ENCODE peak calls at places on chromosome 17, in six cellular contexts. One of them, this sample, is unnamed.

GRCh38 chr17:2398655-2399571 is 1.9 kb downstream of the MNT start:
- DNase-seq in mucosa of descending colon: peak
- DNase-seq in HFF-Myc: no peak
- DNase-seq in lung: peak
- DNase-seq in cardiac muscle cell: peak
- DNase-seq in AG10803: peak
- DNase-seq in this sample: peak

GRCh38 chr17:8735336-8735939 is 9.2 kb downstream of the CCDC42 start:
- DNase-seq in AG10803: no peak
- DNase-seq in mucosa of descending colon: no peak
- DNase-seq in HFF-Myc: no peak
- DNase-seq in lung: no peak
- DNase-seq in cardiac muscle cell: no peak
- DNase-seq in this sample: no peak

GRCh38 chr17:11742891-11743290 is 144.6 kb downstream of the DNAH9 start:
- DNase-seq in cardiac muscle cell: no peak
- DNase-seq in AG10803: no peak
- DNase-seq in HFF-Myc: no peak
- DNase-seq in lung: no peak
- DNase-seq in mucosa of descending colon: no peak
- DNase-seq in this sample: no peak

GRCh38 chr17:48611213-48611612 is 396 bp upstream of the HOXB7 start:
- DNase-seq in cardiac muscle cell: no peak
- DNase-seq in mucosa of descending colon: peak
- DNase-seq in HFF-Myc: no peak
- DNase-seq in AG10803: no peak
- DNase-seq in lung: no peak
- DNase-seq in this sample: no peak

GRCh38 chr17:39751637-39752036 is 13.9 kb downstream of the GRB7 start:
- DNase-seq in mucosa of descending colon: no peak
- DNase-seq in HFF-Myc: no peak
- DNase-seq in cardiac muscle cell: no peak
- DNase-seq in AG10803: no peak
- DNase-seq in lung: no peak
- DNase-seq in this sample: no peak

GRCh38 chr17:78995761-78996451 is 13.7 kb downstream of the CANT1 start:
- DNase-seq in AG10803: no peak
- DNase-seq in lung: peak
- DNase-seq in HFF-Myc: no peak
- DNase-seq in mucosa of descending colon: peak
- DNase-seq in cardiac muscle cell: no peak
- DNase-seq in this sample: no peak

GRCh38 chr17:3801792-3802191 is 804 bp upstream of the ITGAE start:
- DNase-seq in cardiac muscle cell: no peak
- DNase-seq in AG10803: no peak
- DNase-seq in mucosa of descending colon: no peak
- DNase-seq in lung: no peak
- DNase-seq in HFF-Myc: no peak
- DNase-seq in this sample: no peak

GRCh38 chr17:82323514-82324234 is 6.3 kb upstream of the CD7 start:
- DNase-seq in HFF-Myc: no peak
- DNase-seq in cardiac muscle cell: no peak
- DNase-seq in lung: no peak
- DNase-seq in AG10803: no peak
- DNase-seq in mucosa of descending colon: no peak
- DNase-seq in this sample: no peak

GRCh38 chr17:27585153-27585681 is 45.8 kb upstream of the LGALS9 start:
- DNase-seq in mucosa of descending colon: no peak
- DNase-seq in AG10803: no peak
- DNase-seq in lung: no peak
- DNase-seq in HFF-Myc: no peak
- DNase-seq in cardiac muscle cell: no peak
- DNase-seq in this sample: no peak

GRCh38 chr17:74325743-74326379 is at the start of gene KIF19:
- DNase-seq in AG10803: no peak
- DNase-seq in lung: peak
- DNase-seq in cardiac muscle cell: peak
- DNase-seq in mucosa of descending colon: peak
- DNase-seq in HFF-Myc: no peak
- DNase-seq in this sample: no peak

GRCh38 chr17:50148226-50149098 is 2.0 kb downstream of the PPP1R9B start:
- DNase-seq in mucosa of descending colon: peak
- DNase-seq in cardiac muscle cell: peak
- DNase-seq in HFF-Myc: no peak
- DNase-seq in lung: peak
- DNase-seq in AG10803: peak
- DNase-seq in this sample: no peak

GRCh38 chr17:50565559-50566350 is 5.2 kb downstream of the CACNA1G start:
- DNase-seq in AG10803: no peak
- DNase-seq in cardiac muscle cell: peak
- DNase-seq in lung: no peak
- DNase-seq in mucosa of descending colon: no peak
- DNase-seq in HFF-Myc: no peak
- DNase-seq in this sample: no peak

GRCh38 chr17:3033248-3033640 is 30.2 kb downstream of the OR1D5 start:
- DNase-seq in lung: no peak
- DNase-seq in cardiac muscle cell: no peak
- DNase-seq in HFF-Myc: no peak
- DNase-seq in AG10803: no peak
- DNase-seq in mucosa of descending colon: no peak
- DNase-seq in this sample: no peak

GRCh38 chr17:50218771-50219315 is 17.4 kb upstream of the COL1A1 start:
- DNase-seq in lung: no peak
- DNase-seq in cardiac muscle cell: peak
- DNase-seq in mucosa of descending colon: no peak
- DNase-seq in HFF-Myc: no peak
- DNase-seq in AG10803: peak
- DNase-seq in this sample: peak

GRCh38 chr17:32569171-32570080 is 82.6 kb downstream of the CDK5R1 start:
- DNase-seq in cardiac muscle cell: no peak
- DNase-seq in mucosa of descending colon: no peak
- DNase-seq in HFF-Myc: no peak
- DNase-seq in lung: no peak
- DNase-seq in AG10803: peak
- DNase-seq in this sample: no peak

GRCh38 chr17:67111327-67111726 is 67.0 kb downstream of the CACNG1 start:
- DNase-seq in cardiac muscle cell: no peak
- DNase-seq in AG10803: no peak
- DNase-seq in mucosa of descending colon: no peak
- DNase-seq in HFF-Myc: no peak
- DNase-seq in lung: no peak
- DNase-seq in this sample: no peak

GRCh38 chr17:80732268-80732667 is 187.6 kb downstream of the RPTOR start:
- DNase-seq in lung: no peak
- DNase-seq in HFF-Myc: peak
- DNase-seq in cardiac muscle cell: no peak
- DNase-seq in mucosa of descending colon: no peak
- DNase-seq in AG10803: peak
- DNase-seq in this sample: peak

GRCh38 chr17:60901806-60902205 is 224.2 kb downstream of the BCAS3 start:
- DNase-seq in mucosa of descending colon: no peak
- DNase-seq in AG10803: peak
- DNase-seq in HFF-Myc: no peak
- DNase-seq in cardiac muscle cell: peak
- DNase-seq in lung: no peak
- DNase-seq in this sample: peak

GRCh38 chr17:46962374-46962790 is 16.7 kb downstream of the RPRML start:
- DNase-seq in lung: no peak
- DNase-seq in AG10803: peak
- DNase-seq in mucosa of descending colon: no peak
- DNase-seq in cardiac muscle cell: peak
- DNase-seq in HFF-Myc: peak
- DNase-seq in this sample: peak

GRCh38 chr17:34623856-34624766 is 44.7 kb downstream of the TMEM132E start:
- DNase-seq in mucosa of descending colon: no peak
- DNase-seq in AG10803: no peak
- DNase-seq in cardiac muscle cell: no peak
- DNase-seq in HFF-Myc: no peak
- DNase-seq in lung: no peak
- DNase-seq in this sample: no peak

GRCh38 chr17:45820052-45820780 is 24.5 kb upstream of the SPPL2C start:
- DNase-seq in mucosa of descending colon: no peak
- DNase-seq in HFF-Myc: no peak
- DNase-seq in lung: no peak
- DNase-seq in cardiac muscle cell: no peak
- DNase-seq in AG10803: no peak
- DNase-seq in this sample: no peak

GRCh38 chr17:19510903-19511302 is 22.8 kb upstream of the SLC47A1 start:
- DNase-seq in AG10803: no peak
- DNase-seq in lung: no peak
- DNase-seq in HFF-Myc: no peak
- DNase-seq in mucosa of descending colon: no peak
- DNase-seq in cardiac muscle cell: no peak
- DNase-seq in this sample: no peak
- H3K4me3 ChIP-seq in AG10803: no peak
- H3K4me3 ChIP-seq in lung: no peak
- H3K4me3 ChIP-seq in HFF-Myc: no peak
- H3K4me3 ChIP-seq in mucosa of descending colon: no peak
- H3K4me3 ChIP-seq in cardiac muscle cell: no peak
- H3K4me3 ChIP-seq in this sample: no peak

GRCh38 chr17:19757536-19758180 is 9.6 kb upstream of the ALDH3A1 start:
- DNase-seq in AG10803: no peak
- DNase-seq in mucosa of descending colon: no peak
- DNase-seq in lung: no peak
- DNase-seq in cardiac muscle cell: no peak
- DNase-seq in HFF-Myc: no peak
- DNase-seq in this sample: no peak

GRCh38 chr17:19753661-19754463 is 5.8 kb upstream of the ALDH3A1 start:
- DNase-seq in AG10803: peak
- DNase-seq in mucosa of descending colon: peak
- DNase-seq in cardiac muscle cell: no peak
- DNase-seq in HFF-Myc: no peak
- DNase-seq in lung: no peak
- DNase-seq in this sample: no peak

GRCh38 chr17:19756551-19756950 is 8.5 kb upstream of the ALDH3A1 start:
- DNase-seq in lung: no peak
- DNase-seq in HFF-Myc: no peak
- DNase-seq in AG10803: no peak
- DNase-seq in mucosa of descending colon: no peak
- DNase-seq in cardiac muscle cell: peak
- DNase-seq in this sample: no peak

GRCh38 chr17:19755821-19756510 is 7.9 kb upstream of the ALDH3A1 start:
- DNase-seq in lung: no peak
- DNase-seq in mucosa of descending colon: no peak
- DNase-seq in cardiac muscle cell: no peak
- DNase-seq in AG10803: no peak
- DNase-seq in HFF-Myc: no peak
- DNase-seq in this sample: no peak

DNA sequence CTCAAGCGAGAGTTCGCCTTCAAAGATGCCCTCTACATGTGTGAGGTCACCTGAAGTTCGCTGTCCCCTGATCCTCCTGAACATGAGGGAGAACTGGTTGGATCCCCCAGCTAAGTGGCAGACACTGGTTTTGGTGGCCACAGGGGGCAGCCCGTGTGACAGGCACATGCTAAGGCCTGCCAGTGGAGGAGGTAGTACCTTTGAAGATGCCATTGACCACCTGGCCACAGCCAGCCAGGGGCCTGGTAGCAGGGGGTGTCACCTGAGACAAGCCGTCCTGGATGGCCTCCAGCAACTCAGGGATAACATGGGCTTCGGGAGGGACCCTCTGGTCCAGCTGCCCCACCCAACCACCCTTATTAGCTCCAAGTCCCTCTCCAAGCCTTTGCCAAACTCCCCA is 7.3 kb upstream of the ALDH3A1 start:
- DNase-seq in cardiac muscle cell: no peak
- DNase-seq in mucosa of descending colon: no peak
- DNase-seq in HFF-Myc: no peak
- DNase-seq in AG10803: no peak
- DNase-seq in lung: no peak
- DNase-seq in this sample: no peak
- TF ChIP-seq CTCF in cardiac muscle cell: no peak
- TF ChIP-seq CTCF in mucosa of descending colon: no peak
- TF ChIP-seq CTCF in HFF-Myc: no peak
- TF ChIP-seq CTCF in AG10803: no peak
- TF ChIP-seq CTCF in lung: no peak
- TF ChIP-seq CTCF in this sample: no peak

GRCh38 chr17:1206016-1206787 is 26.4 kb upstream of the ABR start:
- DNase-seq in mucosa of descending colon: no peak
- DNase-seq in lung: no peak
- DNase-seq in HFF-Myc: no peak
- DNase-seq in cardiac muscle cell: no peak
- DNase-seq in AG10803: no peak
- DNase-seq in this sample: no peak

GRCh38 chr17:1200440-1200839 is 20.7 kb upstream of the ABR start:
- DNase-seq in cardiac muscle cell: no peak
- DNase-seq in lung: no peak
- DNase-seq in AG10803: no peak
- DNase-seq in mucosa of descending colon: no peak
- DNase-seq in HFF-Myc: no peak
- DNase-seq in this sample: no peak

GRCh38 chr17:1203967-1204291 is 24.1 kb upstream of the ABR start:
- DNase-seq in cardiac muscle cell: no peak
- DNase-seq in lung: no peak
- DNase-seq in AG10803: no peak
- DNase-seq in HFF-Myc: no peak
- DNase-seq in mucosa of descending colon: no peak
- DNase-seq in this sample: no peak

GRCh38 chr17:1201132-1201702 is 21.4 kb upstream of the ABR start:
- DNase-seq in cardiac muscle cell: no peak
- DNase-seq in mucosa of descending colon: no peak
- DNase-seq in HFF-Myc: no peak
- DNase-seq in lung: no peak
- DNase-seq in AG10803: no peak
- DNase-seq in this sample: no peak

DNA sequence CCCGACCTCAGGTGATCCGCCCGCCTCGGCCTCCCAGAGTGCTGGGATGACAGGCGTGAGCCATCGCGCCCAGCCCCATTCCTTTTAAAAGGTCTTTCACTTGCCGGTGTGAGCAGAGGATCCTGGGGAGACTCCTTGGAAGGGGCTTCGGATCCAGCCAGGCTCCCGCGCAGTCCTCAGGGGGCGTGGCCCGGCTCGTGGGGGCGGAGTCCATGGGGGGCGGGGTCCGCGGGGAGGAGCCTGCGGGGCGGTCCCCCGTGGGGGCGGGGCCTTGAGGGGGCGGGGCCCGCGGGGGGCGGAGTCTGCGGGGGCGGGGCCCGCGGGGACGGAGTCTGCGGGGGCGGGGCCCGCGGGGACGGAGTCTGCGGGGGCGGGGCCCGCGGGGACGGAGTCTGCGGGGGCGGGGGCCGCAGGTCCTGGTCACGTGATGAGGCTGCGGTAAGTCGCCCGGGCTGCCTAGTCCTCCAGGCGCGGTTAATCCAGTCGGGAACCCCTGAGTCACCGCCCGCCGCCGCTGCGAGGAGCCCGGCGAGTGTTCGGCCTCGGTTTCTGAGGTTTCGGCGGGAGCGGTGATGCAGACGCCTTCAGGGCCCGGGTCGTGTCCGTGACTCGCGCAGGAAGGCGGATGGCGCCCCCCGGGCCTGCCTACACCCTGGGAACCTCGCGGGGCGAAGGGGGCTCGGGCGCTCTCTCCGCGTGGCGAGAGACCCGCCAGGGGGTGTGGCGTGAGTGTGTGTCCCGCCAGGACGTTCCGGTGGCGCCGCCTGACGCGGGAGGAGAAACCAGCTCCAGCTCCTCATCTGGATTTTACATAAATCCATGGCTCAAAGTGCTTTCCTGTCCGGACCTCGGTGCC is 23.6 kb upstream of the ABR start:
- DNase-seq in HFF-Myc: no peak
- DNase-seq in AG10803: peak
- DNase-seq in lung: peak
- DNase-seq in cardiac muscle cell: peak
- DNase-seq in mucosa of descending colon: peak
- DNase-seq in this sample: no peak
- H3K4me3 ChIP-seq in HFF-Myc: peak
- H3K4me3 ChIP-seq in AG10803: peak
- H3K4me3 ChIP-seq in lung: peak
- H3K4me3 ChIP-seq in cardiac muscle cell: peak
- H3K4me3 ChIP-seq in mucosa of descending colon: no peak
- H3K4me3 ChIP-seq in this sample: peak

GRCh38 chr17:69415431-69415830 is 934 bp downstream of the MAP2K6 start:
- DNase-seq in HFF-Myc: no peak
- DNase-seq in AG10803: no peak
- DNase-seq in mucosa of descending colon: no peak
- DNase-seq in cardiac muscle cell: no peak
- DNase-seq in lung: no peak
- DNase-seq in this sample: no peak
- TF ChIP-seq CTCF in HFF-Myc: no peak
- TF ChIP-seq CTCF in AG10803: no peak
- TF ChIP-seq CTCF in mucosa of descending colon: no peak
- TF ChIP-seq CTCF in cardiac muscle cell: no peak
- TF ChIP-seq CTCF in lung: no peak
- TF ChIP-seq CTCF in this sample: no peak

This sample was measured in AG09309.